ENCODE peak calls at places on chromosomes 5 and 9, in ten cellular contexts. B is HCEC 1CT, S is endothelial cell, A is A172, D is T-cell, G is substantia nigra, X is caudate nucleus, I is sigmoid colon, Q is mammary epithelial cell, H is K562. V is an unnamed sample.

GRCh38 chr9:69297300-69297980 is 27.6 kb upstream of the ENTREP1 start:
- DNase-seq in B (no peak), S (no peak), A (no peak), D (no peak), G (no peak), X (no peak), I (no peak), Q (no peak), H (no peak), V (no peak)

GRCh38 chr9:13898957-13899356 is 415.0 kb downstream of the NFIB start:
- DNase-seq in B (no peak), S (no peak), A (no peak), D (no peak), G (no peak), X (no peak), I (no peak), Q (no peak), H (no peak), V (no peak)

GRCh38 chr9:119697996-119698395 is 328.8 kb upstream of the BRINP1 start:
- DNase-seq in B (no peak), S (no peak), A (no peak), D (no peak), G (no peak), X (no peak), I (no peak), Q (no peak), H (no peak), V (no peak)

GRCh38 chr9:119986205-119986604 is 593.8 kb downstream of the CDK5RAP2 start:
- DNase-seq in B (no peak), S (no peak), A (no peak), D (no peak), G (no peak), X (no peak), I (no peak), Q (no peak), H (no peak), V (no peak)

GRCh38 chr5:65190328-65191053 is 291.2 kb downstream of the ADAMTS6 start:
- DNase-seq in B (peak), S (no peak), A (peak), D (no peak), G (no peak), X (no peak), I (no peak), Q (peak), H (no peak), V (no peak)

GRCh38 chr5:171340491-171340890 is 31.4 kb downstream of the TLX3 start:
- DNase-seq in B (no peak), S (no peak), A (no peak), D (no peak), G (no peak), X (no peak), I (no peak), Q (no peak), H (no peak), V (no peak)

GRCh38 chr5:109291090-109291489 is 118.7 kb downstream of the PJA2 start:
- DNase-seq in B (no peak), S (no peak), A (no peak), D (no peak), G (no peak), X (no peak), I (no peak), Q (no peak), H (no peak), V (no peak)

GRCh38 chr9:70058569-70059161 is 15.0 kb downstream of the MAMDC2 start:
- DNase-seq in B (no peak), S (no peak), A (no peak), D (no peak), G (no peak), X (no peak), I (no peak), Q (no peak), H (no peak), V (no peak)

GRCh38 chr5:143673676-143674468 is 138.1 kb upstream of the HMHB1 start:
- DNase-seq in B (no peak), S (no peak), A (no peak), D (no peak), G (no peak), X (no peak), I (no peak), Q (peak), H (no peak), V (no peak)

GRCh38 chr5:179747815-179748214 is 15.2 kb downstream of the MAML1 start:
- DNase-seq in B (no peak), S (no peak), A (no peak), D (no peak), G (no peak), X (no peak), I (no peak), Q (no peak), H (no peak), V (no peak)

GRCh38 chr9:89437772-89438171 is 60.1 kb downstream of the SEMA4D start:
- DNase-seq in B (no peak), S (no peak), A (no peak), D (no peak), G (no peak), X (no peak), I (no peak), Q (no peak), H (no peak), V (no peak)

GRCh38 chr5:178483620-178484019 is 106.6 kb downstream of the COL23A1 start:
- DNase-seq in B (no peak), S (no peak), A (no peak), D (peak), G (no peak), X (peak), I (no peak), Q (no peak), H (no peak), V (peak)

GRCh38 chr5:2300861-2301610 is 418.3 kb upstream of the IRX4 start:
- DNase-seq in B (no peak), S (no peak), A (no peak), D (no peak), G (no peak), X (no peak), I (no peak), Q (no peak), H (no peak), V (no peak)

GRCh38 chr5:18043344-18043743 is 409.1 kb downstream of the TAF11L14 start:
- DNase-seq in B (no peak), S (no peak), A (no peak), D (no peak), G (no peak), X (no peak), I (no peak), Q (peak), H (no peak), V (no peak)

GRCh38 chr5:174418809-174419522 is 305.4 kb upstream of the MSX2 start:
- DNase-seq in B (no peak), S (no peak), A (no peak), D (no peak), G (no peak), X (no peak), I (no peak), Q (peak), H (no peak), V (no peak)

GRCh38 chr9:25207402-25207801 is 470.8 kb downstream of the TUSC1 start:
- DNase-seq in B (no peak), S (no peak), A (no peak), D (no peak), G (no peak), X (no peak), I (no peak), Q (no peak), H (no peak), V (no peak)

GRCh38 chr9:137832191-137832700 is 45.3 kb upstream of the CACNA1B start:
- DNase-seq in B (no peak), S (no peak), A (no peak), D (no peak), G (no peak), X (no peak), I (no peak), Q (no peak), H (peak), V (no peak)

GRCh38 chr5:81524015-81524414 is 130.1 kb upstream of the ACOT12 start:
- DNase-seq in B (no peak), S (no peak), A (no peak), D (no peak), G (no peak), X (no peak), I (no peak), Q (no peak), H (no peak), V (no peak)

GRCh38 chr9:9790216-9790872 is 822.5 kb downstream of the PTPRD start:
- DNase-seq in B (no peak), S (peak), A (peak), D (no peak), G (no peak), X (peak), I (no peak), Q (peak), H (no peak), V (peak)

GRCh38 chr5:120803282-120803681 is 339.2 kb downstream of the PRR16 start:
- DNase-seq in B (peak), S (no peak), A (peak), D (no peak), G (no peak), X (no peak), I (no peak), Q (peak), H (no peak), V (no peak)

GRCh38 chr5:37771203-37771611 is 68.6 kb downstream of the GDNF start:
- DNase-seq in B (no peak), S (no peak), A (no peak), D (no peak), G (no peak), X (no peak), I (peak), Q (no peak), H (no peak), V (no peak)

GRCh38 chr9:6907772-6908381 is 150.1 kb downstream of the KDM4C start:
- DNase-seq in B (peak), S (peak), A (peak), D (no peak), G (no peak), X (no peak), I (no peak), Q (no peak), H (no peak), V (no peak)

GRCh38 chr9:4371108-4371507 is 71.2 kb upstream of the GLIS3 start:
- DNase-seq in B (peak), S (no peak), A (peak), D (no peak), G (no peak), X (no peak), I (no peak), Q (peak), H (no peak), V (peak)

GRCh38 chr5:180121799-180122198 is 50.2 kb upstream of the RNF130 start:
- DNase-seq in B (no peak), S (no peak), A (no peak), D (no peak), G (no peak), X (no peak), I (no peak), Q (no peak), H (no peak), V (no peak)

GRCh38 chr5:2185646-2186471 is 303.1 kb upstream of the IRX4 start:
- DNase-seq in B (no peak), S (peak), A (no peak), D (no peak), G (no peak), X (no peak), I (no peak), Q (no peak), H (no peak), V (no peak)

GRCh38 chr9:13395086-13395485 is 115.6 kb upstream of the MPDZ start:
- DNase-seq in B (no peak), S (no peak), A (no peak), D (no peak), G (no peak), X (no peak), I (no peak), Q (no peak), H (no peak), V (no peak)

GRCh38 chr5:154898210-154898609 is 39.8 kb downstream of the CNOT8 start:
- DNase-seq in B (no peak), S (no peak), A (no peak), D (no peak), G (no peak), X (no peak), I (no peak), Q (no peak), H (no peak), V (no peak)

GRCh38 chr5:172358345-172358744 is 74.8 kb upstream of the UBTD2 start:
- DNase-seq in B (no peak), S (no peak), A (no peak), D (no peak), G (no peak), X (no peak), I (no peak), Q (no peak), H (no peak), V (no peak)

GRCh38 chr5:78803386-78803785 is 154.8 kb upstream of the LHFPL2 start:
- DNase-seq in B (no peak), S (no peak), A (no peak), D (no peak), G (no peak), X (no peak), I (peak), Q (no peak), H (no peak), V (no peak)

GRCh38 chr5:111532873-111533272 is 20.5 kb upstream of the STARD4 start:
- DNase-seq in B (no peak), S (no peak), A (no peak), D (no peak), G (no peak), X (no peak), I (no peak), Q (no peak), H (no peak), V (no peak)

GRCh38 chr5:40551706-40552557 is 127.8 kb upstream of the PTGER4 start:
- DNase-seq in B (peak), S (no peak), A (peak), D (no peak), G (no peak), X (no peak), I (no peak), Q (peak), H (no peak), V (peak)

GRCh38 chr9:73183917-73184861 is 32.5 kb downstream of the ANXA1 start:
- DNase-seq in B (peak), S (no peak), A (peak), D (no peak), G (no peak), X (no peak), I (no peak), Q (no peak), H (peak), V (no peak)

GRCh38 chr5:535781-536698 is 11.8 kb upstream of the SLC9A3 start:
- DNase-seq in B (no peak), S (no peak), A (no peak), D (no peak), G (no peak), X (no peak), I (no peak), Q (no peak), H (no peak), V (no peak)

GRCh38 chr9:123043081-123043939 is 9.8 kb downstream of the GPR21 start:
- DNase-seq in B (no peak), S (no peak), A (no peak), D (no peak), G (no peak), X (no peak), I (no peak), Q (no peak), H (no peak), V (no peak)

GRCh38 chr9:87519415-87519989 is 21.8 kb downstream of the DAPK1 start:
- DNase-seq in B (no peak), S (no peak), A (no peak), D (no peak), G (no peak), X (no peak), I (no peak), Q (no peak), H (no peak), V (no peak)

GRCh38 chr9:9091387-9091786 is 1291.8 kb upstream of the DMAC1 start:
- DNase-seq in B (no peak), S (no peak), A (peak), D (no peak), G (no peak), X (no peak), I (no peak), Q (no peak), H (no peak), V (no peak)

GRCh38 chr9:133472753-133473378 is 6.0 kb downstream of the SLC2A6 start:
- DNase-seq in B (no peak), S (no peak), A (no peak), D (no peak), G (no peak), X (no peak), I (no peak), Q (no peak), H (no peak), V (no peak)